ENCODE peak calls at places on chromosomes 3 and 15, in five cellular contexts. One of them, this sample, is unnamed.

GRCh38 chr3:110180733-110181132 is 843.4 kb upstream of the DPPA4 start:
- DNase-seq in M059J: peak
- DNase-seq in endothelial cell of umbilical vein: no peak
- DNase-seq in GM04504: peak
- DNase-seq in GM10248: no peak
- DNase-seq in this sample: peak

GRCh38 chr15:88812137-88812536 is 8.9 kb downstream of the ACAN start:
- DNase-seq in M059J: no peak
- DNase-seq in endothelial cell of umbilical vein: no peak
- DNase-seq in GM04504: no peak
- DNase-seq in GM10248: no peak
- DNase-seq in this sample: no peak

GRCh38 chr3:191369081-191370010 is 39.0 kb upstream of the UTS2B start:
- DNase-seq in M059J: no peak
- DNase-seq in endothelial cell of umbilical vein: no peak
- DNase-seq in GM04504: peak
- DNase-seq in GM10248: no peak
- DNase-seq in this sample: no peak

GRCh38 chr3:56970401-56971002 is 90.0 kb upstream of the SPATA12 start:
- DNase-seq in M059J: no peak
- DNase-seq in endothelial cell of umbilical vein: no peak
- DNase-seq in GM04504: no peak
- DNase-seq in GM10248: peak
- DNase-seq in this sample: no peak

GRCh38 chr3:124250053-124250452 is 258.1 kb upstream of the ROPN1 start:
- DNase-seq in M059J: peak
- DNase-seq in endothelial cell of umbilical vein: peak
- DNase-seq in GM04504: no peak
- DNase-seq in GM10248: no peak
- DNase-seq in this sample: no peak

GRCh38 chr3:41234823-41235722 is 35.8 kb downstream of the CTNNB1 start:
- DNase-seq in M059J: no peak
- DNase-seq in endothelial cell of umbilical vein: no peak
- DNase-seq in GM04504: no peak
- DNase-seq in GM10248: no peak
- DNase-seq in this sample: no peak

GRCh38 chr3:157585386-157585785 is 82.2 kb upstream of the VEPH1 start:
- DNase-seq in M059J: no peak
- DNase-seq in endothelial cell of umbilical vein: no peak
- DNase-seq in GM04504: no peak
- DNase-seq in GM10248: no peak
- DNase-seq in this sample: no peak

GRCh38 chr15:86247249-86247955 is 167.7 kb downstream of the AGBL1 start:
- DNase-seq in M059J: peak
- DNase-seq in endothelial cell of umbilical vein: no peak
- DNase-seq in GM04504: no peak
- DNase-seq in GM10248: no peak
- DNase-seq in this sample: no peak

GRCh38 chr3:58962040-58962651 is 87.7 kb downstream of the CFAP20DC start:
- DNase-seq in M059J: no peak
- DNase-seq in endothelial cell of umbilical vein: no peak
- DNase-seq in GM04504: no peak
- DNase-seq in GM10248: no peak
- DNase-seq in this sample: no peak

GRCh38 chr3:107660316-107660976 is 137.7 kb downstream of the BBX start:
- DNase-seq in M059J: peak
- DNase-seq in endothelial cell of umbilical vein: peak
- DNase-seq in GM04504: no peak
- DNase-seq in GM10248: no peak
- DNase-seq in this sample: no peak

GRCh38 chr3:30805695-30806094 is 88.8 kb downstream of the GADL1 start:
- DNase-seq in M059J: no peak
- DNase-seq in endothelial cell of umbilical vein: no peak
- DNase-seq in GM04504: no peak
- DNase-seq in GM10248: no peak
- DNase-seq in this sample: no peak

GRCh38 chr3:78845605-78846004 is 922.2 kb downstream of the ROBO1 start:
- DNase-seq in M059J: no peak
- DNase-seq in endothelial cell of umbilical vein: no peak
- DNase-seq in GM04504: no peak
- DNase-seq in GM10248: no peak
- DNase-seq in this sample: no peak

GRCh38 chr3:29627136-29628117 is 346.6 kb downstream of the RBMS3 start:
- DNase-seq in M059J: no peak
- DNase-seq in endothelial cell of umbilical vein: peak
- DNase-seq in GM04504: no peak
- DNase-seq in GM10248: no peak
- DNase-seq in this sample: no peak

GRCh38 chr3:66473181-66473580 is 27.6 kb downstream of the LRIG1 start:
- DNase-seq in M059J: no peak
- DNase-seq in endothelial cell of umbilical vein: peak
- DNase-seq in GM04504: no peak
- DNase-seq in GM10248: no peak
- DNase-seq in this sample: no peak

GRCh38 chr15:85639752-85640381 is 154.9 kb downstream of the KLHL25 start:
- DNase-seq in M059J: peak
- DNase-seq in endothelial cell of umbilical vein: no peak
- DNase-seq in GM04504: no peak
- DNase-seq in GM10248: peak
- DNase-seq in this sample: no peak

GRCh38 chr3:153734777-153735551 is 386.2 kb upstream of the ARHGEF26 start:
- DNase-seq in M059J: no peak
- DNase-seq in endothelial cell of umbilical vein: no peak
- DNase-seq in GM04504: no peak
- DNase-seq in GM10248: no peak
- DNase-seq in this sample: no peak

GRCh38 chr3:145760036-145760435 is 400.9 kb downstream of the PLOD2 start:
- DNase-seq in M059J: no peak
- DNase-seq in endothelial cell of umbilical vein: peak
- DNase-seq in GM04504: no peak
- DNase-seq in GM10248: no peak
- DNase-seq in this sample: no peak

GRCh38 chr3:176872771-176873209 is 324.5 kb downstream of the TBL1XR1 start:
- DNase-seq in M059J: peak
- DNase-seq in endothelial cell of umbilical vein: peak
- DNase-seq in GM04504: peak
- DNase-seq in GM10248: peak
- DNase-seq in this sample: no peak

GRCh38 chr15:32781781-32782180 is 64.0 kb downstream of the GREM1 start:
- DNase-seq in M059J: peak
- DNase-seq in endothelial cell of umbilical vein: peak
- DNase-seq in GM04504: no peak
- DNase-seq in GM10248: no peak
- DNase-seq in this sample: no peak

GRCh38 chr3:136753112-136753939 is 1.1 kb upstream of the STAG1 start:
- DNase-seq in M059J: no peak
- DNase-seq in endothelial cell of umbilical vein: no peak
- DNase-seq in GM04504: no peak
- DNase-seq in GM10248: no peak
- DNase-seq in this sample: no peak

GRCh38 chr3:153158961-153159735 is 2.9 kb upstream of the RAP2B start:
- DNase-seq in M059J: no peak
- DNase-seq in endothelial cell of umbilical vein: no peak
- DNase-seq in GM04504: no peak
- DNase-seq in GM10248: no peak
- DNase-seq in this sample: no peak

GRCh38 chr15:74642724-74643367 is 27.2 kb downstream of the CLK3 start:
- DNase-seq in M059J: no peak
- DNase-seq in endothelial cell of umbilical vein: peak
- DNase-seq in GM04504: no peak
- DNase-seq in GM10248: no peak
- DNase-seq in this sample: no peak

GRCh38 chr3:119643094-119643493 is 17.3 kb downstream of the POPDC2 start:
- DNase-seq in M059J: peak
- DNase-seq in endothelial cell of umbilical vein: no peak
- DNase-seq in GM04504: no peak
- DNase-seq in GM10248: no peak
- DNase-seq in this sample: no peak

GRCh38 chr15:78930577-78931388 is 14.1 kb downstream of the CTSH start:
- DNase-seq in M059J: peak
- DNase-seq in endothelial cell of umbilical vein: peak
- DNase-seq in GM04504: peak
- DNase-seq in GM10248: no peak
- DNase-seq in this sample: peak

GRCh38 chr15:60994842-60995495 is 234.1 kb downstream of the RORA start:
- DNase-seq in M059J: no peak
- DNase-seq in endothelial cell of umbilical vein: peak
- DNase-seq in GM04504: no peak
- DNase-seq in GM10248: no peak
- DNase-seq in this sample: no peak

GRCh38 chr3:187591051-187591450 is 79.1 kb downstream of the SST start:
- DNase-seq in M059J: no peak
- DNase-seq in endothelial cell of umbilical vein: no peak
- DNase-seq in GM04504: no peak
- DNase-seq in GM10248: no peak
- DNase-seq in this sample: no peak

GRCh38 chr15:36208868-36209582 is 370.4 kb upstream of the CDIN1 start:
- DNase-seq in M059J: no peak
- DNase-seq in endothelial cell of umbilical vein: no peak
- DNase-seq in GM04504: no peak
- DNase-seq in GM10248: no peak
- DNase-seq in this sample: no peak